ENCODE peak calls at places on chromosomes 1 and 21, in four cellular contexts. O is upper lobe of right lung, H is DND-41, D is cardiac muscle cell. T is an unnamed sample. For H3K4me1, the result is how much of the 10 kb centered on the place peaks cover.

GRCh38 chr1:160332516-160332915 is 10.5 kb downstream of the COPA start:
- DNase-seq in O (no peak), D (no peak), H (no peak), T (no peak)

GRCh38 chr21:26445440-26445839 is 127.6 kb downstream of the CYYR1 start:
- DNase-seq in D (no peak), H (no peak), O (no peak), T (no peak)

GRCh38 chr1:214002060-214002459 is 14.3 kb downstream of the PROX1 start:
- DNase-seq in D (no peak), O (no peak), H (no peak), T (no peak)

GRCh38 chr1:52955129-52955970 is 28.3 kb downstream of the SCP2 start:
- DNase-seq in O (no peak), H (no peak), D (no peak), T (no peak)

GRCh38 chr1:15186846-15187151 is 33.3 kb downstream of the TMEM51 start:
- DNase-seq in H (no peak), O (peak), D (no peak), T (no peak)

GRCh38 chr21:46156678-46157077 is 1.3 kb upstream of the FTCD start:
- DNase-seq in D (no peak), O (no peak), H (no peak), T (no peak)

GRCh38 chr1:10252508-10252907 is 42.1 kb downstream of the KIF1B start:
- DNase-seq in D (no peak), H (no peak), O (no peak), T (no peak)

GRCh38 chr1:65813956-65814355 is 21.3 kb downstream of the PDE4B start:
- DNase-seq in O (no peak), D (no peak), H (no peak), T (no peak)

GRCh38 chr1:181818459-181818858 is 243.1 kb downstream of the ZNF648 start:
- DNase-seq in H (no peak), D (no peak), O (no peak), T (no peak)

GRCh38 chr1:39539252-39539790 is 37.3 kb downstream of the PABPC4 start:
- DNase-seq in D (peak), H (peak), O (peak), T (peak)

GRCh38 chr21:34179204-34179935 is 106.0 kb downstream of the MRPS6 start:
- DNase-seq in D (no peak), H (no peak), O (no peak), T (no peak)

GRCh38 chr1:80217377-80217986 is 1211.0 kb upstream of the ADGRL4 start:
- DNase-seq in O (no peak), H (no peak), D (peak), T (no peak)

GRCh38 chr1:10530756-10531155 is 56.0 kb downstream of the PEX14 start:
- DNase-seq in O (no peak), H (no peak), D (no peak), T (no peak)

GRCh38 chr1:227541796-227542152 is 21.6 kb upstream of the ZNF678 start:
- DNase-seq in D (no peak), H (no peak), O (no peak), T (peak)

GRCh38 chr21:32448803-32449594 is 36.5 kb downstream of the EVA1C start:
- DNase-seq in H (no peak), O (no peak), D (no peak), T (no peak)

GRCh38 chr1:106717561-106717960 is 338.9 kb upstream of the PRMT6 start:
- DNase-seq in D (no peak), H (no peak), O (no peak), T (no peak)

GRCh38 chr21:9763306-9763705 is 758.1 kb upstream of the TPTE start:
- DNase-seq in H (no peak), D (no peak), O (no peak), T (no peak)

GRCh38 chr1:237877628-237878027 is 13.1 kb downstream of the ZP4 start:
- DNase-seq in D (no peak), O (no peak), H (no peak), T (no peak)

GRCh38 chr1:53327183-53327941 is 508 bp downstream of the LRP8 start:
- DNase-seq in D (peak), H (peak), O (peak), T (peak)

GRCh38 chr1:155326020-155326526 is 5.4 kb downstream of the RUSC1 start:
- DNase-seq in D (no peak), H (no peak), O (no peak), T (no peak)

GRCh38 chr1:116807871-116808450 is 53.7 kb downstream of the CD2 start:
- DNase-seq in H (no peak), D (no peak), O (no peak), T (no peak)

GRCh38 chr1:206898089-206898908 is 1.1 kb downstream of the IL24 start:
- DNase-seq in D (no peak), H (no peak), O (no peak), T (no peak)

GRCh38 chr1:173789841-173790240 is 34.6 kb upstream of the DARS2 start:
- DNase-seq in H (no peak), D (no peak), O (no peak), T (no peak)

GRCh38 chr1:91651671-91652071 is 151.0 kb downstream of the CDC7 start:
- DNase-seq in H (no peak), O (no peak), D (no peak), T (peak)

GRCh38 chr1:66747500-66747899 is 4.8 kb upstream of the DYNLT5 start:
- DNase-seq in O (no peak), D (no peak), H (no peak), T (no peak)

GRCh38 chr1:97392701-97393100 is 528.1 kb downstream of the DPYD start:
- DNase-seq in H (no peak), O (no peak), D (no peak), T (no peak)

GRCh38 chr1:221418346-221418745 is 323.5 kb downstream of the DUSP10 start:
- DNase-seq in H (no peak), O (no peak), D (no peak), T (no peak)

GRCh38 chr1:71473331-71473730 is 392.5 kb upstream of the ZRANB2 start:
- DNase-seq in D (no peak), O (no peak), H (no peak), T (no peak)

GRCh38 chr21:46675595-46676280 is 40.3 kb downstream of the PRMT2 start:
- DNase-seq in D (no peak), H (no peak), O (no peak), T (no peak)

DNA sequence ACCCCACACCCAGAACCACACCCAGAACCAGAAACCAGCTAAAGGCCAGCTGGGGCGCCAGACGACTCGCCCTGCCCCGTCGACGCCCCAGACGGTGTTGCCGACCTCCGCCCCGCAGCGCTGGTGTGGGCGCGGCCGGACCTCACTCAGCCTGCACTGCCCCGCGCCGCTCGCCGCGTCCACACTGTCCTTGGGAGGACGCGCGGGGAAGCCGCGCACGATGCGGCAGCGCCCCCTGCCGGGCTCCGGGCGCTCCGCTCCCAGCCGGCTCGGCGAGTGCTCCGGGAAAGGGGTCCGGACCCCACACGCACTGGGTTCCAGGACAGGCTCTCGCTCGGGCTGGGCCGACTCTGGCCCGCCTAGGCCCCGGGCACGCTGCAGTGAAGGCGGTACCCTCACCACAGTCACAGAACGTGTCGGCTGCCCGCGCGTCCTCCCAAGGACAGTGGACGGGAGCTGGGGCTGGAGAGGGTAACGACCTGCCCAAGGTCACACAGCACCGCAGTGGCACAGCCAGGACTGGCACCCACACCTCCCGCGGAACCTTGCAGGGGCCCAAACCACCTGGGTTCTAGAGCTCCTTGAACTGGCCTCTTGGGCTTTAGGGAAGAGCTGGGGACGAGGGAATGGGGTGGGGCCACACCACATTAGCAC is 90.2 kb downstream of the DMRTA2 start:
- DNase-seq in H (no peak), O (peak), D (peak), T (peak)
- H3K4me3 ChIP-seq in H (no peak), O (peak), D (peak), T (peak)

GRCh38 chr1:85560305-85560704 is 20.3 kb upstream of the CCN1 start:
- DNase-seq in D (no peak), O (no peak), H (no peak), T (no peak)
- H3K4me1 ChIP-seq in D (under half), O (under half), H (under half), T (under half)

GRCh38 chr1:157135070-157135469 is 3.1 kb downstream of the ETV3 start:
- DNase-seq in O (no peak), H (no peak), D (no peak), T (no peak)

GRCh38 chr1:157137051-157137772 is 983 bp downstream of the ETV3 start:
- DNase-seq in O (no peak), D (peak), H (peak), T (peak)

GRCh38 chr1:157135646-157136045 is 2.5 kb downstream of the ETV3 start:
- DNase-seq in O (no peak), D (peak), H (no peak), T (no peak)

GRCh38 chr1:157137773-157138219 is 399 bp downstream of the ETV3 start:
- DNase-seq in D (no peak), O (no peak), H (no peak), T (no peak)

DNA sequence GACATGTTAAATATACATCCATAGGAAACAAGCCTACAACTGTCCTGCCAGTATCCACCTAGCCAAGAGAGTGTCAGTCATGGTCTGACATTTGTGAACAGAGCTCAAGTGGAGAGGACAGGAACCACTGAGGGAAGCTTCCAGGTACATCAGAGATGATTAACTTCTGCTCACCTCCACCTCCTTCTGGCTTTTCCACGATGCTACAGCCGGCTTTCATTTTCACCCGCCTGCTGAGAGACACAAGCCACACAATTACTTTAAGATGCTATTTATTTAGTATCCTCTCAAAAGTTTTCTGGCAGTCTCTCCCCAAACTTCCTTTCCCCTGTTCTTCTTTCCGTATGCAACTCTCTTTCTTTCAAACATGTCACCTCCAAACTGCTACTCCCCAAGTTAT is 2.1 kb downstream of the ETV3 start:
- DNase-seq in O (no peak), H (no peak), D (no peak), T (peak)
- TF ChIP-seq CTCF in O (no peak), H (no peak), D (no peak), T (no peak)

DNA sequence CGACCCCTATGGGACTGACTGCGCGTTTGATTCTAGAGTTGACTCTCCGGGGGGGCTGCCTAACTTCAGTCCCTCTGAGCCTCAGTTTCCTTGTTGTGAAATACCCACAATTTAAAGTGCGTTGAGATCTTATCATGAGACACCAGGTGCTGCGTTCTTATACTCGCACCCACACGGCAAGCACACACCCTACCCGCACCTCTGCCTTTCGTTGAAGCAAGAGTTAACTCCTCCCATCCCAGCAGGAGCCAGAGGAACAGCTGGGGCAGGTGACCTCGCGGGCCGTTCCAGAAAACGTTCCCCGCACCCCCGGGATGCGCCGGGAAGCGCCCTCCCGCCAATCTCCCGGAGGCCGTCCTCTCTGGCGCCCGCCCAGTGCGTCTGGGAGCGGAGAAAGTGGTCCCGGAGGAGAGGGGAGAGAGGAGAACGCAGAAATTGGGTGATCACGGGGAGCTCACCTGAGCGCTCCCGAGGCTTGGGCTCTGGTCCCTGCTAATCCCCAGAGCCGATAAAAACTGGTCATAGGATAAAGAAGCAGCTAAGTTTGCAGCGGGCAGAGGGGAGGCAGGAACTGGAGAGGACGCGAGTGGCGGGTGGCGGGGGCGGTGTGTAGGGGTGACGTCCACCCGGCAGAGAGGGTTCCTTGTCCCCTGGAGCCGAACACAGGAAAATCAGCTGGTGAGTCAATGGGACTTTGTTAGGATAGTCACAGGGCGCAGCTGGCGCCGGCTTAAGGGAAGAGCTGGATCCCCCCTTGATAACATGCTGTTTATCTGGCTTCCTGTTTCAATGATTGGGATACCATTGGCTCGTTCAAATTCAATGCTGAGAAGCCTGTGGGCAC is 856 bp downstream of the NAV1 start:
- DNase-seq in H (no peak), O (peak), D (peak), T (no peak)
- H3K4me3 ChIP-seq in H (no peak), O (peak), D (peak), T (no peak)

GRCh38 chr1:23126801-23127200 is 41.9 kb downstream of the LUZP1 start:
- DNase-seq in D (no peak), O (no peak), H (no peak), T (no peak)

GRCh38 chr1:23125489-23125888 is 43.2 kb downstream of the LUZP1 start:
- DNase-seq in O (no peak), D (no peak), H (no peak), T (no peak)

GRCh38 chr1:23123528-23123927 is 45.1 kb downstream of the LUZP1 start:
- DNase-seq in O (no peak), D (no peak), H (no peak), T (no peak)

GRCh38 chr1:23124259-23125026 is 44.2 kb downstream of the LUZP1 start:
- DNase-seq in O (no peak), H (no peak), D (no peak), T (no peak)

DNA sequence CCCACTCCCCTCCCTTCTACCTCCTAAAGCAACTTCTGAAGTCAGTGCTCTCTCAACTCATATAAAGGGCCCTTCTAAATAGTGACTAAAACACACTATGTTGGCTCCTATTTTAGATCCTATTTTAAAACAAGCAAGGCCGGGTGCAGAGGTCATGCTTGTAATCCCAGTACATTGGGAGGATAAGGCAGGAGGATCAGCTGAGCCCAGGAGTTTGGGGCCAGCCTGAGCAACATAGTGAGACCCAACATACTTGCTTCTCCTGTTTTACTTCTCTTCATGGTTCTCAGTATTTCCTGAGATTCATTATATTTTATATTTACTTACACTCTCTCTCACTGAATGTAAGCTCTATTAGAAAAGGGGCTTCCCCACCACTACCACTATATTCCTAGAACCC is 42.5 kb downstream of the LUZP1 start:
- DNase-seq in D (no peak), H (no peak), O (no peak), T (no peak)
- H3K4me1 ChIP-seq in D (under half), H (under half), O (under half), T (under half)

GRCh38 chr1:215672482-215672881 is 105.4 kb downstream of the KCTD3 start:
- DNase-seq in D (no peak), H (no peak), O (no peak), T (no peak)
- TF ChIP-seq CTCF in D (no peak), H (no peak), O (no peak), T (no peak)

GRCh38 chr1:150162862-150163706 is 13.4 kb downstream of the PLEKHO1 start:
- DNase-seq in O (peak), H (peak), D (peak), T (peak)
- H3K4me3 ChIP-seq in O (peak), H (no peak), D (peak), T (no peak)

GRCh38 chr1:211518330-211519289 is 26.6 kb upstream of the RD3 start:
- DNase-seq in H (no peak), O (no peak), D (no peak), T (no peak)

GRCh38 chr1:211520641-211521040 is 28.7 kb upstream of the RD3 start:
- DNase-seq in O (no peak), D (no peak), H (no peak), T (no peak)

GRCh38 chr1:211517006-211517405 is 25.0 kb upstream of the RD3 start:
- DNase-seq in O (no peak), D (no peak), H (peak), T (peak)

GRCh38 chr1:211521102-211521815 is 29.3 kb upstream of the RD3 start:
- DNase-seq in O (no peak), H (no peak), D (no peak), T (no peak)

DNA sequence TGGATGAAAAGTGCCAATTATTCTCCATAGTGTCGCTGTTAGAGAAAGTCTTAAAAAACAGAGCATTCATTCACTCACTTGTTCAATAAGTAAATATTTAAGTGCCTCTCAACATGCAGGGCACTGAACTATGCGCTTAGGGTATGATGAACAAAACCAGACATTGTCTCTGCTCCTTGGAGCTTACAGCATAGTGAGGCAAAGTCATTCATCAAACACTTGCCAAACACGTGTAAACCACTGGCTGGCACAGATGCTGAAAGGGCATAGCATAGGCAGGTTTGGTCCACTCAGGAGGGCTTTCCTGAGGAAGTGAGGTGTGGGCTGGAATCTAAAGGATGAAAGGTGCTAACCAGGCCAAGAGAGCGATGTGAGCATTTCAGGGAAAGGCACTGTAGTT is 27.6 kb upstream of the RD3 start:
- DNase-seq in H (no peak), O (no peak), D (no peak), T (no peak)
- H3K4me1 ChIP-seq in H (under half), O (under half), D (under half), T (under half)